ENCODE peak calls at places on chromosomes 13 and 19, in five cellular contexts. One of them, this sample, is unnamed.

GRCh38 chr19:42048992-42049391 is 21.0 kb downstream of the GRIK5 start:
- DNase-seq in mesendoderm: no peak
- DNase-seq in H9: no peak
- DNase-seq in mesenchymal stem cell: peak
- DNase-seq in IMR-90: no peak
- DNase-seq in this sample: no peak

GRCh38 chr19:13118424-13119193 is 545 bp downstream of the NACC1 start:
- DNase-seq in mesendoderm: peak
- DNase-seq in H9: peak
- DNase-seq in mesenchymal stem cell: peak
- DNase-seq in IMR-90: peak
- DNase-seq in this sample: peak

GRCh38 chr19:30163663-30164062 is 208.5 kb upstream of the ZNF536 start:
- DNase-seq in mesendoderm: no peak
- DNase-seq in H9: no peak
- DNase-seq in mesenchymal stem cell: no peak
- DNase-seq in IMR-90: no peak
- DNase-seq in this sample: no peak

GRCh38 chr19:38211206-38211605 is 12.8 kb downstream of the DPF1 start:
- DNase-seq in mesendoderm: peak
- DNase-seq in H9: peak
- DNase-seq in mesenchymal stem cell: no peak
- DNase-seq in IMR-90: no peak
- DNase-seq in this sample: peak

GRCh38 chr13:100658363-100658762 is 16.2 kb downstream of the TMTC4 start:
- DNase-seq in mesendoderm: no peak
- DNase-seq in H9: no peak
- DNase-seq in mesenchymal stem cell: no peak
- DNase-seq in IMR-90: no peak
- DNase-seq in this sample: no peak

GRCh38 chr19:57135797-57136196 is 9.2 kb downstream of the ZIM3 start:
- DNase-seq in mesendoderm: no peak
- DNase-seq in H9: no peak
- DNase-seq in mesenchymal stem cell: no peak
- DNase-seq in IMR-90: no peak
- DNase-seq in this sample: no peak

GRCh38 chr19:56155124-56155687 is 14.1 kb downstream of the ZNF444 start:
- DNase-seq in mesendoderm: peak
- DNase-seq in H9: peak
- DNase-seq in mesenchymal stem cell: no peak
- DNase-seq in IMR-90: no peak
- DNase-seq in this sample: no peak

GRCh38 chr19:28549680-28550277 is 663.2 kb downstream of the UQCRFS1 start:
- DNase-seq in mesendoderm: no peak
- DNase-seq in H9: no peak
- DNase-seq in mesenchymal stem cell: no peak
- DNase-seq in IMR-90: no peak
- DNase-seq in this sample: no peak

GRCh38 chr13:57632276-57633140 is 964 bp downstream of the PCDH17 start:
- DNase-seq in mesendoderm: peak
- DNase-seq in H9: peak
- DNase-seq in mesenchymal stem cell: no peak
- DNase-seq in IMR-90: no peak
- DNase-seq in this sample: no peak

GRCh38 chr13:95954266-95954665 is 98.9 kb downstream of the UGGT2 start:
- DNase-seq in mesendoderm: peak
- DNase-seq in H9: no peak
- DNase-seq in mesenchymal stem cell: no peak
- DNase-seq in IMR-90: no peak
- DNase-seq in this sample: no peak

GRCh38 chr13:24863748-24864540 is 100.0 kb downstream of the RNF17 start:
- DNase-seq in mesendoderm: peak
- DNase-seq in H9: no peak
- DNase-seq in mesenchymal stem cell: no peak
- DNase-seq in IMR-90: no peak
- DNase-seq in this sample: no peak

GRCh38 chr13:91123456-91124127 is 223.9 kb upstream of the MIR17HG start:
- DNase-seq in mesendoderm: peak
- DNase-seq in H9: no peak
- DNase-seq in mesenchymal stem cell: peak
- DNase-seq in IMR-90: no peak
- DNase-seq in this sample: no peak

GRCh38 chr19:6767081-6767356 is 216 bp downstream of the SH2D3A start:
- DNase-seq in mesendoderm: peak
- DNase-seq in H9: no peak
- DNase-seq in mesenchymal stem cell: no peak
- DNase-seq in IMR-90: no peak
- DNase-seq in this sample: no peak

GRCh38 chr19:31347828-31348314 is 1.4 kb downstream of the TSHZ3 start:
- DNase-seq in mesendoderm: no peak
- DNase-seq in H9: no peak
- DNase-seq in mesenchymal stem cell: no peak
- DNase-seq in IMR-90: peak
- DNase-seq in this sample: no peak

GRCh38 chr19:7534531-7534980 is 961 bp upstream of the PNPLA6 start:
- DNase-seq in mesendoderm: peak
- DNase-seq in H9: peak
- DNase-seq in mesenchymal stem cell: peak
- DNase-seq in IMR-90: peak
- DNase-seq in this sample: peak

GRCh38 chr13:25469179-25469545 is 97.4 kb downstream of the ATP8A2 start:
- DNase-seq in mesendoderm: peak
- DNase-seq in H9: no peak
- DNase-seq in mesenchymal stem cell: no peak
- DNase-seq in IMR-90: no peak
- DNase-seq in this sample: no peak

GRCh38 chr13:99265823-99266426 is 7.7 kb upstream of the GPR18 start:
- DNase-seq in mesendoderm: peak
- DNase-seq in H9: no peak
- DNase-seq in mesenchymal stem cell: peak
- DNase-seq in IMR-90: peak
- DNase-seq in this sample: no peak

GRCh38 chr13:23993439-23993980 is 96.2 kb upstream of the C1QTNF9B start:
- DNase-seq in mesendoderm: no peak
- DNase-seq in H9: no peak
- DNase-seq in mesenchymal stem cell: no peak
- DNase-seq in IMR-90: peak
- DNase-seq in this sample: no peak

GRCh38 chr13:109496216-109496615 is 290.2 kb downstream of the IRS2 start:
- DNase-seq in mesendoderm: no peak
- DNase-seq in H9: no peak
- DNase-seq in mesenchymal stem cell: no peak
- DNase-seq in IMR-90: no peak
- DNase-seq in this sample: no peak

GRCh38 chr13:89361909-89362308 is 1690.7 kb downstream of the SLITRK5 start:
- DNase-seq in mesendoderm: no peak
- DNase-seq in H9: no peak
- DNase-seq in mesenchymal stem cell: peak
- DNase-seq in IMR-90: peak
- DNase-seq in this sample: no peak

GRCh38 chr13:42041684-42042035 is 6.8 kb upstream of the DGKH start:
- DNase-seq in mesendoderm: peak
- DNase-seq in H9: peak
- DNase-seq in mesenchymal stem cell: peak
- DNase-seq in IMR-90: peak
- DNase-seq in this sample: peak

GRCh38 chr19:35502751-35503150 is 10.7 kb downstream of the DMKN start:
- DNase-seq in mesendoderm: no peak
- DNase-seq in H9: no peak
- DNase-seq in mesenchymal stem cell: no peak
- DNase-seq in IMR-90: no peak
- DNase-seq in this sample: no peak

GRCh38 chr19:38666662-38667448 is 19.4 kb downstream of the ACTN4 start:
- DNase-seq in mesendoderm: peak
- DNase-seq in H9: no peak
- DNase-seq in mesenchymal stem cell: peak
- DNase-seq in IMR-90: peak
- DNase-seq in this sample: peak

GRCh38 chr13:100542546-100543156 is 45.9 kb downstream of the GGACT start:
- DNase-seq in mesendoderm: no peak
- DNase-seq in H9: peak
- DNase-seq in mesenchymal stem cell: peak
- DNase-seq in IMR-90: peak
- DNase-seq in this sample: no peak

DNA sequence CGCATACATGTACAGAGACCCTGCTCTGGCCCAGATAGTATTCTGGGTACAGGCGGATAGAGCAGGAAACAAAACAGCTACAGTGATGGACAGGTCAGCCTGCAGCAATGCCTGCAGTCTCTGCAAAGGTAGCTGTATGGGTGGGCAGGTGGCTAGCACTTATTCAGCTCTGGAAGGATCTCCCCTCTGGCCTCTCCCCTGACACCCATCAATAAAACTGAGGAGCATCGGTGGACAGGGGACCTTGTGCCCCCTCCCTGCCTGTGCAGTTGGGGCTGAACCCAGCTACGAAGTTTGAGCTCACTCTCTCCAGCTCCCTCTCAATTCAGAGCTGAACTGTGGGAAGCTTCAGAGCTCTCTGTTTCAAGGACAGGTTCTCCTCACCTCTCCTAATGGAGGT is 1.6 kb downstream of the ALOX5AP start:
- DNase-seq in mesendoderm: no peak
- DNase-seq in H9: no peak
- DNase-seq in mesenchymal stem cell: no peak
- DNase-seq in IMR-90: no peak
- DNase-seq in this sample: no peak
- H4K8ac ChIP-seq in mesendoderm: no peak
- H4K8ac ChIP-seq in H9: no peak
- H4K8ac ChIP-seq in mesenchymal stem cell: peak
- H4K8ac ChIP-seq in IMR-90: no peak
- H4K8ac ChIP-seq in this sample: no peak

DNA sequence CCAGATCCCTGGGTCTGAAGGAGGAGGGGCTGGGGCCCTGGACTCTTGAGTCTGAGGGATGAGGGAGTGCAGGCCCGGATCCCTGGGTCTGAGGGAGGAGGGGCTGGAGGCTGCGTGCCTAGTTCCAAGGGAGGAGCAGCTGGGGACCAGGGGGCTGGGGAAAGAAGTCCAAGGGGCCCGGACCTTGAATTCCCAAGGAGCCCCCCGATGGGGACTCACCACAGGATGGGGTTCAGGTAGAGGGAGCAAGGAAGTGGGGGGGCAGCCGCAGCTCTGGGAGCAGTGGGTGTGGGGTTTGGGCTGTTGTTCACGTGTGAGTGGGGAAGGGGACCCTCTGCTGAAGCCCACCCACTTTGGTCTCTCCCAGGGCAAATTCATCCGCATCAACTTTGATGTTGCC is 23.1 kb downstream of the MYH14 start:
- DNase-seq in mesendoderm: no peak
- DNase-seq in H9: no peak
- DNase-seq in mesenchymal stem cell: no peak
- DNase-seq in IMR-90: no peak
- DNase-seq in this sample: no peak
- H4K8ac ChIP-seq in mesendoderm: no peak
- H4K8ac ChIP-seq in H9: no peak
- H4K8ac ChIP-seq in mesenchymal stem cell: no peak
- H4K8ac ChIP-seq in IMR-90: no peak
- H4K8ac ChIP-seq in this sample: no peak

GRCh38 chr13:113096052-113096744 is 9.4 kb upstream of the F7 start:
- DNase-seq in mesendoderm: no peak
- DNase-seq in H9: no peak
- DNase-seq in mesenchymal stem cell: no peak
- DNase-seq in IMR-90: no peak
- DNase-seq in this sample: no peak
- H4K8ac ChIP-seq in mesendoderm: no peak
- H4K8ac ChIP-seq in H9: no peak
- H4K8ac ChIP-seq in mesenchymal stem cell: no peak
- H4K8ac ChIP-seq in IMR-90: no peak
- H4K8ac ChIP-seq in this sample: no peak

GRCh38 chr19:50510121-50510670 is 795 bp downstream of the JOSD2 start:
- DNase-seq in mesendoderm: no peak
- DNase-seq in H9: no peak
- DNase-seq in mesenchymal stem cell: no peak
- DNase-seq in IMR-90: no peak
- DNase-seq in this sample: no peak

GRCh38 chr19:50511069-50511822 is at the start of gene JOSD2:
- DNase-seq in mesendoderm: peak
- DNase-seq in H9: peak
- DNase-seq in mesenchymal stem cell: peak
- DNase-seq in IMR-90: peak
- DNase-seq in this sample: peak

GRCh38 chr19:50510700-50511068 is 307 bp downstream of the JOSD2 start:
- DNase-seq in mesendoderm: peak
- DNase-seq in H9: no peak
- DNase-seq in mesenchymal stem cell: no peak
- DNase-seq in IMR-90: no peak
- DNase-seq in this sample: no peak

GRCh38 chr19:50508850-50509190 is 2.2 kb downstream of the JOSD2 start:
- DNase-seq in mesendoderm: no peak
- DNase-seq in H9: no peak
- DNase-seq in mesenchymal stem cell: no peak
- DNase-seq in IMR-90: no peak
- DNase-seq in this sample: no peak

DNA sequence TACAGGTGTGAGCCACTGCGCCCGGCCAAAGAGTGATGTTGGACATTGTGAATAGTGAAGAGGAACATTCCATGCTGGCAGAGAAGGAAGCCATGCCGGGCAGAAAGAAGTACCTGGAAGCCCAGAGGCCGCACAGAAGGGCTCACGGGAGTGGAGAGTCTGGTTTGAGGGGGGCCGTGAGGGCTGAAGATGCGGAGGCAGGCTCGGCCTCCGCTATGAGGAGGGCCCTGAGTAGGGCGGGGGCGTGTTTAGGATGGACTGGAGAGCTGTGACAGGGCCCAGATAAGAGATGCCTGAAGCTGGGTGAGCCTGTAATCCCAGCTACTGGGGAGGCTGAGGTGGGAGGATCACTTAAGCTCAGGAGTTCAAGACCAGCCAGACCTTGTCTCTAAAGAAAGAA is 1.6 kb downstream of the JOSD2 start:
- DNase-seq in mesendoderm: no peak
- DNase-seq in H9: no peak
- DNase-seq in mesenchymal stem cell: no peak
- DNase-seq in IMR-90: no peak
- DNase-seq in this sample: no peak
- H4K8ac ChIP-seq in mesendoderm: no peak
- H4K8ac ChIP-seq in H9: no peak
- H4K8ac ChIP-seq in mesenchymal stem cell: no peak
- H4K8ac ChIP-seq in IMR-90: no peak
- H4K8ac ChIP-seq in this sample: no peak